ENCODE peak calls at places on chromosome 17, in four cellular contexts. F is NCI-H1930, G is GM10248, B is cardiac fibroblast. N is an unnamed sample.

GRCh38 chr17:76382803-76383644 is 1.4 kb upstream of the SPHK1 start:
- DNase-seq in B (peak), F (no peak), G (peak), N (no peak)

GRCh38 chr17:64783556-64784352 is 121.6 kb upstream of the SMURF2 start:
- DNase-seq in F (no peak), B (no peak), G (no peak), N (no peak)

GRCh38 chr17:70394430-70394829 is 225.1 kb downstream of the KCNJ2 start:
- DNase-seq in B (no peak), F (no peak), G (no peak), N (no peak)

GRCh38 chr17:38590988-38591758 is 14.6 kb downstream of the SRCIN1 start:
- DNase-seq in B (no peak), G (no peak), F (no peak), N (no peak)

GRCh38 chr17:34637041-34637547 is 57.7 kb downstream of the TMEM132E start:
- DNase-seq in G (no peak), B (no peak), F (no peak), N (no peak)

GRCh38 chr17:68461589-68461988 is 4.3 kb upstream of the WIPI1 start:
- DNase-seq in B (no peak), F (no peak), G (no peak), N (no peak)

GRCh38 chr17:78872486-78872885 is 30.5 kb downstream of the CEP295NL start:
- DNase-seq in G (no peak), F (no peak), B (no peak), N (no peak)

GRCh38 chr17:2792541-2793169 is 3.6 kb upstream of the RAP1GAP2 start:
- DNase-seq in F (no peak), G (no peak), B (no peak), N (no peak)

GRCh38 chr17:1055751-1056645 is 59.1 kb downstream of the TIMM22 start:
- DNase-seq in G (peak), F (peak), B (peak), N (no peak)

GRCh38 chr17:67376509-67376891 is 581 bp upstream of the PITPNC1 start:
- DNase-seq in G (no peak), F (no peak), B (peak), N (no peak)

GRCh38 chr17:82204831-82205719 is 7.6 kb downstream of the CCDC57 start:
- DNase-seq in B (peak), G (no peak), F (no peak), N (no peak)

GRCh38 chr17:4310349-4311060 is 46.7 kb upstream of the ANKFY1 start:
- DNase-seq in F (no peak), G (no peak), B (peak), N (no peak)